ENCODE peak calls at places on chromosomes 7 and 10, in nine cellular contexts. A, L, V, O, C, H, D, F and I are unnamed samples.

GRCh38 chr7:65966167-65966566 is 15.8 kb downstream of the GUSB start:
- DNase-seq in L (no peak), C (no peak), O (peak), V (no peak), H (no peak), F (no peak), D (no peak), A (no peak), I (no peak)

GRCh38 chr10:96947036-96947435 is 114.9 kb downstream of the LCOR start:
- DNase-seq in O (no peak), L (no peak), V (no peak), F (no peak), C (no peak), D (no peak), H (no peak), A (no peak), I (no peak)

GRCh38 chr7:55484834-55485233 is 87.5 kb downstream of the VOPP1 start:
- DNase-seq in L (no peak), V (no peak), F (no peak), O (no peak), C (no peak), H (no peak), A (no peak), D (no peak), I (no peak)

GRCh38 chr7:28808786-28809533 is 149.2 kb downstream of the TRIL start:
- DNase-seq in O (peak), L (no peak), C (peak), H (peak), F (peak), V (peak), D (no peak), A (no peak), I (peak)

GRCh38 chr7:108132551-108133265 is 2.5 kb upstream of the LAMB4 start:
- DNase-seq in O (no peak), C (no peak), V (no peak), H (no peak), F (no peak), A (no peak), D (no peak), L (no peak), I (no peak)

GRCh38 chr7:46859963-46860475 is 721.9 kb downstream of the TNS3 start:
- DNase-seq in V (no peak), D (no peak), L (no peak), F (no peak), H (peak), C (peak), A (no peak), O (no peak), I (no peak)

GRCh38 chr7:124566576-124566975 is 199.0 kb downstream of the GPR37 start:
- DNase-seq in H (no peak), O (no peak), L (peak), A (no peak), C (peak), D (no peak), F (no peak), V (no peak), I (peak)

GRCh38 chr10:60623627-60624026 is 154.7 kb upstream of the CDK1 start:
- DNase-seq in A (no peak), V (no peak), L (no peak), O (no peak), C (no peak), H (no peak), F (no peak), D (no peak), I (no peak)

GRCh38 chr7:156969972-156970420 is 20.5 kb downstream of the NOM1 start:
- DNase-seq in F (no peak), O (no peak), D (no peak), C (no peak), A (peak), L (no peak), H (peak), V (no peak), I (no peak)

GRCh38 chr7:56077681-56078080 is 13.6 kb downstream of the SUMF2 start:
- DNase-seq in D (no peak), H (no peak), O (peak), A (no peak), V (no peak), F (no peak), L (no peak), C (no peak), I (no peak)

GRCh38 chr10:43201545-43202131 is 63.4 kb downstream of the CSGALNACT2 start:
- DNase-seq in V (peak), H (no peak), F (no peak), O (peak), D (no peak), A (no peak), L (no peak), C (no peak), I (no peak)

DNA sequence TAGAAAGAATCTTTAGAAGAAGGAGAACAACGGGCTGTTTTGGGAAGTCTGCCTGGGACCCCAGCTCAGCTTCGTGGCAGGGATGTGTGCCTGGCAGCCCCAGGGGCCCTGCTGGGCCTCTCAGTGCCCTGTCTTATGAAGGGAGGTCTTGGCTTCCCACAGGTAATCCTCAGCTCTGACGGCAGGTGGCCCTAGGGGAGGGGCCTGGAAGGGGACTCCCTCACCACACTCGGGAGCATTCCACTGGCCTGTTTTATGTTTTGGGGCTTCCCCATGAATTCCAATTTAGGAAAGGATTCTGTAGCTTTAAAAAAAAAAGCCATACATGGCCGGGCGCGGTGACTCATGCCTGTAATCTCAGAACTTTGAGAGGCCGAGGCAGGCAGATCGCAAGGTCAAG is 3.0 kb upstream of the DMBT1 start:
- DNase-seq in D (no peak), L (peak), A (no peak), H (peak), F (no peak), O (no peak), V (no peak), C (no peak), I (no peak)
- TF ChIP-seq CTCF in D (no peak), L (no peak), A (no peak), H (no peak), F (no peak), O (no peak), V (no peak), C (no peak), I (no peak)

GRCh38 chr7:92762853-92763252 is 73.5 kb downstream of the CDK6 start:
- DNase-seq in F (no peak), L (no peak), O (no peak), D (no peak), C (no peak), A (no peak), V (no peak), H (no peak), I (no peak)

GRCh38 chr7:92766461-92767003 is 69.8 kb downstream of the CDK6 start:
- DNase-seq in F (no peak), A (no peak), L (peak), C (no peak), D (peak), V (no peak), O (no peak), H (peak), I (no peak)

GRCh38 chr7:92761391-92762098 is 74.8 kb downstream of the CDK6 start:
- DNase-seq in H (no peak), V (no peak), A (no peak), F (no peak), D (no peak), L (no peak), C (no peak), O (no peak), I (no peak)

GRCh38 chr7:92765725-92766124 is 70.6 kb downstream of the CDK6 start:
- DNase-seq in A (no peak), F (no peak), V (no peak), L (no peak), O (no peak), D (no peak), C (peak), H (peak), I (no peak)

GRCh38 chr7:92763636-92764423 is 72.5 kb downstream of the CDK6 start:
- DNase-seq in V (no peak), L (peak), H (peak), O (no peak), A (no peak), D (peak), C (peak), F (no peak), I (no peak)
- H3K4me3 ChIP-seq in V (no peak), L (peak), H (no peak), O (no peak), A (no peak), D (no peak), C (no peak), F (no peak), I (no peak)

DNA sequence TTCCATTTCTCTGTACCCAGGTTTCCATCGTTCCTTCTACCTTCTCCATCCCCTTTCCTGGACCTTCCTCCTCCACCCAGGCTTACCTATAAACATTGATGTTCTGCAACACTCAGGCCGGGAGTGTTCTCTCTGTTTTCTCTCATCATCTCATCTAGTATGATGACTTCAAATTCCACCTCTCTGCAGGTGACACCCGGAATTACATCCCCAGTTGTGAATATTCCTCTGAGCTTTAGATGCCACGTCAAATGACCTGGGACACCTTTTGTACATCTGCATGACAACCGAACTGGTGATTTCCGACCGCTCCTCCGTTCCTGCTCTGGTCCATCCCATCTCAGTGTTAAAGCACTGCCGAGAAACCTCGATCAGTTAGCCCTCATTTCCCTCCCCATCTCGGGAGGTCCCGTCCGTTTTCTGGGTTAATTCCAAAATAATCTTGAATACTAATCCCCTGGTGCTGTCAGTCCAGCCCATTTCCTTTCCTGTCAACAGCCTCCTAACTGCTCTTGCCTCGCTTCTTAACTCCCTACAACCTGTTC is 76.7 kb upstream of the SAMD8 start:
- DNase-seq in O (no peak), F (no peak), L (no peak), D (no peak), C (no peak), A (no peak), H (no peak), V (no peak), I (no peak)
- TF ChIP-seq CTCF in O (no peak), F (no peak), L (no peak), D (no peak), C (no peak), A (no peak), H (no peak), V (peak), I (no peak)

GRCh38 chr10:13705526-13706169 is 118.9 kb downstream of the PRPF18 start:
- DNase-seq in O (no peak), D (no peak), C (no peak), H (peak), F (no peak), A (no peak), L (no peak), V (no peak), I (no peak)
- H3K4me3 ChIP-seq in O (peak), D (no peak), C (peak), H (no peak), F (peak), A (no peak), L (no peak), V (no peak), I (peak)

DNA sequence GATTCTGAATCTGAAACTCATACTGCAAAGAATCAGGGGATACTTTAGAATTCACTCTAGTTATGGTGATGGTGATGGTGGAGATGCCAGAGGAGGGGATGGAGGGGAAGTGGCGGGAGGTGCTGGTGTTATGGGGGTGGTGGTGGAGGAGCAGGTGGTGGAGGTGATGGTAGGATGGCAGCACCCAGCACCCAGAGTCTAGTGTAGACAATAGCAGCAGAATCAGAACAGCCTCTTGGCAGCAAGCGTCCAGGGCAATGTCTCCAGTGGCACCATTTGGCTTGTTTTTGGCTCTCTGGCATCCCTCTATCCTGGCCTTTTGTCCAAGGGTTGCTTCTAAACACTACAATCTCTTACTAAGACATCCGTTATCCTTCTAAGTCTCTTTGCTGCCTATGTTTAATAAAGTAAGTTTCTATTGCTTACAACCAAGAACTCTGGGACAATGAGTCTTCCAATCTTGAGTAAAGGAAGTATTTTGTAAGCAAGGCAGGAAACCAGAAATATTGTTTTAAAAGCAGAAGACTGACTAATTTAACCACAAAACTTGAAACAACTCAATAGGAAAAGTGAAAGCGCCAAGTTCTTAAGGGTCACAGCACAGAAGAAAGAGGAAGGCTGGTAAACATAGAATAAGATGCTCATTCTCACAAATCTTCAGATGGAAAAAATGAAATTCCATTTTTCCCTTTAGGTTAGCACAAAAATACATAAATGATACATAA is 42.4 kb upstream of the GDF10 start:
- DNase-seq in V (no peak), C (no peak), H (peak), A (peak), L (no peak), O (no peak), F (no peak), D (no peak), I (no peak)
- TF ChIP-seq CTCF in V (no peak), C (no peak), H (no peak), A (no peak), L (no peak), O (no peak), F (no peak), D (no peak), I (no peak)